ENCODE peak calls at places on chromosomes 16 and 17, in six cellular contexts. B is HCT116, Y is HepG2, T is GM23338, L is GM12878, Z is K562. C is an unnamed sample.

GRCh38 chr17:58219007-58219788 is at the start of gene MKS1:
- DNase-seq in Z (peak), T (peak), L (peak), Y (peak), B (peak), C (peak)

GRCh38 chr17:28744802-28745051 is 916 bp downstream of the TRAF4 start:
- DNase-seq in Y (no peak), B (no peak), L (no peak), Z (no peak), T (no peak), C (no peak)

GRCh38 chr17:3035256-3035967 is 28.0 kb downstream of the OR1D5 start:
- DNase-seq in T (no peak), L (no peak), Z (no peak), Y (no peak), B (no peak), C (no peak)

GRCh38 chr17:81365148-81365600 is 30.1 kb upstream of the BAHCC1 start:
- DNase-seq in L (no peak), T (peak), B (peak), Y (no peak), Z (peak), C (no peak)

GRCh38 chr16:77960771-77961170 is 61.6 kb upstream of the CLEC3A start:
- DNase-seq in Z (no peak), B (no peak), Y (no peak), T (no peak), L (no peak), C (no peak)

GRCh38 chr16:47018223-47018891 is 44.9 kb upstream of the DNAJA2 start:
- DNase-seq in B (peak), Y (peak), Z (peak), T (peak), L (peak), C (peak)

GRCh38 chr16:27281285-27281684 is 12.7 kb upstream of the NSMCE1 start:
- DNase-seq in T (peak), Z (no peak), B (no peak), Y (no peak), L (no peak), C (no peak)

GRCh38 chr17:73291260-73291801 is 20.5 kb downstream of the CDC42EP4 start:
- DNase-seq in L (peak), T (no peak), Y (no peak), Z (peak), B (peak), C (no peak)

GRCh38 chr17:81387235-81388060 is 7.8 kb upstream of the BAHCC1 start:
- DNase-seq in B (no peak), Z (no peak), L (no peak), T (peak), Y (no peak), C (peak)

GRCh38 chr17:80034977-80035686 is 540 bp downstream of the TBC1D16 start:
- DNase-seq in T (peak), L (no peak), Z (no peak), B (no peak), Y (no peak), C (no peak)

GRCh38 chr17:21160401-21160800 is 33.6 kb downstream of the DHRS7B start:
- DNase-seq in L (no peak), B (no peak), T (no peak), Z (no peak), Y (no peak), C (no peak)

GRCh38 chr17:21162394-21162775 is 35.6 kb downstream of the DHRS7B start:
- DNase-seq in B (no peak), L (no peak), T (no peak), Y (no peak), Z (no peak), C (no peak)

GRCh38 chr17:21161498-21162393 is 35.0 kb downstream of the DHRS7B start:
- DNase-seq in Y (peak), B (no peak), L (no peak), Z (no peak), T (no peak), C (no peak)

GRCh38 chr17:21163101-21163500 is 36.3 kb downstream of the DHRS7B start:
- DNase-seq in Y (no peak), Z (no peak), T (no peak), L (no peak), B (no peak), C (no peak)

GRCh38 chr17:21157586-21158370 is 31.0 kb downstream of the DHRS7B start:
- DNase-seq in Y (no peak), T (no peak), B (no peak), Z (no peak), L (no peak), C (no peak)
- H2AFZ ChIP-seq in Y (no peak), T (no peak), B (no peak), Z (no peak), L (no peak), C (no peak)

DNA sequence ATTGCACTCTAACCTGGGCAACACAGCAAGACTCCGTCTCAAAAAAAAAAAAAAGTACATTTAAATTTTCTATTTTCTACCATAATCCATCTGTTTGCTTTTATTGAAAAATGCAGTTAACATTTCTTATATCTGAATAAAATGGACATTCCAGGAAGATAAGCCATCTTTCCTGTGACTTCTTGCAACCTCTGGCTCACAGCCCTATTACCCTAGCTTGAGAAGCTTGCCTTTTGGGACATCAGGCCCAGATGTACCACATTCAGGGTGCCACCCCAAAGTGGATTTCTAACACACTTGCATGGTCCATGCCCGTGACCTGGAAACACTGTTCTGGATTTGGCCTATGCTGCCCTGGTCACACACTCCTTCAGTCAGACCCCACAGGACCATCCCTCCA is 30.1 kb upstream of the DDX52 start:
- DNase-seq in L (no peak), Y (no peak), Z (no peak), T (no peak), B (no peak), C (no peak)
- TF ChIP-seq REST in L (no peak), Y (no peak), Z (no peak), T (no peak), B (no peak), C (no peak)

GRCh38 chr16:31067342-31067741 is 6.7 kb downstream of the ZNF668 start:
- DNase-seq in L (no peak), T (no peak), Y (no peak), B (no peak), Z (no peak), C (no peak)

GRCh38 chr16:31063495-31063842 is 10.6 kb downstream of the ZNF668 start:
- DNase-seq in Z (no peak), T (peak), L (no peak), B (no peak), Y (no peak), C (no peak)

GRCh38 chr16:31061813-31062440 is 12.1 kb downstream of the ZNF668 start:
- DNase-seq in T (no peak), Z (no peak), L (no peak), Y (no peak), B (no peak), C (no peak)

GRCh38 chr16:31063843-31064611 is 10.0 kb downstream of the ZNF668 start:
- DNase-seq in Z (no peak), T (no peak), B (no peak), Y (no peak), L (no peak), C (no peak)

GRCh38 chr16:31064882-31065461 is 9.1 kb downstream of the ZNF668 start:
- DNase-seq in Y (no peak), L (no peak), B (no peak), Z (no peak), T (no peak), C (no peak)
- H2AFZ ChIP-seq in Y (no peak), L (no peak), B (no peak), Z (no peak), T (no peak), C (no peak)

GRCh38 chr16:19649980-19650379 is 68.0 kb downstream of the KNOP1 start:
- DNase-seq in Z (no peak), L (no peak), Y (no peak), T (no peak), B (no peak), C (no peak)

GRCh38 chr16:19645557-19645981 is 72.5 kb downstream of the KNOP1 start:
- DNase-seq in Y (no peak), T (no peak), B (no peak), L (no peak), Z (no peak), C (no peak)

GRCh38 chr16:19639986-19640421 is 78.0 kb downstream of the KNOP1 start:
- DNase-seq in L (no peak), Y (no peak), Z (no peak), T (no peak), B (no peak), C (no peak)

DNA sequence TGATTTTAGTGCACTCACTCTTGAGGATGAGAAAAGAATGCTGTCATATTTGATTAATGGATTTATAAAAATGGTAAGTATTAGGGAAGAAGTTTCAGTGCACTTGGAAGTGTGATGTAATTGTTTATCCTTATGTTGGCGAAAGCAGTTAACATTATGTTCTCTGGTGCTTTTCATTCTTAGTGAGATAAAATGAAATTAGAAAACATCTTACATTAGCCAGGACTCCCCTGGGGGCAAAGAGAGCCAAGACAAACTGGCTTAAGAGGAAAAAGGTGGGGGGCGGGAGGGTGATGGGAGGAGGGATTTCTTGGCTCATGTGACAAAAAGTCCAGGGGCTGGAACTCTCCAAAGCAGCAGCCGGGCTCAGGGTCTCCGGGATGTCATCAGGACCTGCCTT is 73.2 kb downstream of the KNOP1 start:
- DNase-seq in L (no peak), T (no peak), B (no peak), Z (no peak), Y (no peak), C (peak)
- TF ChIP-seq REST in L (no peak), T (no peak), B (no peak), Z (no peak), Y (no peak), C (no peak)

GRCh38 chr17:37388266-37388665 is 12.5 kb downstream of the C17orf78 start:
- DNase-seq in L (no peak), T (no peak), Z (no peak), B (no peak), Y (no peak), C (no peak)
- H2AFZ ChIP-seq in L (no peak), T (peak), Z (no peak), B (no peak), Y (no peak), C (no peak)

DNA sequence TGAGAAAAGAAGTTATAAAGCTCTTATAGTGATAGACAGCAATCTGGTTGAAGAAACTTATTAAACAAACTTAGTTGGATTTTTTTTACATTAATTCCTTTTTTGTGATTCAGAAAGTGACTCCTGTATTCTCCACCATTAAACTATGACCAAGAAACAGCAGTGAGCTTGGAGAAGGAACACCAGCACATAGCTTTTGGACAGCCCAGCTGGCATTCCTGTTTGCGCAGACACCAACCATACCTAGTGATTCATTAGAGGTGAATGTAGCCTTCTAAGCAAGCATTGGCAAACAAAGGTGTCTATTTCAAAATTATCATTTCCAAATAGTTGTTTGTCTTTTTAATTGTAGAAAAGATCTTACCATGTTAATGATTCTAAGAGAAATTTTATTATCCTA is 94.4 kb downstream of the STXBP4 start:
- DNase-seq in Z (no peak), L (no peak), T (no peak), B (no peak), Y (no peak), C (no peak)
- TF ChIP-seq REST in Z (no peak), L (no peak), T (no peak), B (no peak), Y (no peak), C (no peak)

GRCh38 chr16:88976359-88977027 is 514 bp downstream of the CBFA2T3 start:
- DNase-seq in Y (no peak), L (no peak), Z (no peak), T (no peak), B (no peak), C (no peak)
- H2AFZ ChIP-seq in Y (no peak), L (no peak), Z (no peak), T (no peak), B (no peak), C (no peak)